ENCODE peak calls at places on chromosomes 16 and 17, in eight cellular contexts. X is body of pancreas; D is effector memory CD4-positive, alpha-beta T cell; Z is CD4-positive, alpha-beta T cell; E is trophoblast cell; N is HL-60; Q is left lung; I is ovary. U is an unnamed sample.

GRCh38 chr17:49861150-49861884 is 13.4 kb upstream of the TAC4 start:
- DNase-seq in X (peak), D (peak), Z (peak), E (peak), N (no peak), Q (no peak), I (peak), U (no peak)

GRCh38 chr17:46264456-46265198 is 30.3 kb upstream of the LRRC37A start:
- DNase-seq in X (no peak), D (peak), Z (peak), E (peak), N (no peak), Q (no peak), I (no peak), U (no peak)

GRCh38 chr17:19346351-19347255 is 15.9 kb downstream of the B9D1 start:
- DNase-seq in X (peak), D (no peak), Z (no peak), E (no peak), N (peak), Q (peak), I (peak), U (peak)

GRCh38 chr16:19890901-19891300 is 6.3 kb upstream of the GPRC5B start:
- DNase-seq in X (no peak), D (no peak), Z (no peak), E (no peak), N (no peak), Q (no peak), I (no peak), U (no peak)

GRCh38 chr16:73432794-73433455 is 385.0 kb upstream of the ZFHX3 start:
- DNase-seq in X (no peak), D (no peak), Z (no peak), E (no peak), N (no peak), Q (no peak), I (no peak), U (peak)

GRCh38 chr16:88888057-88888777 is 21.8 kb upstream of the PABPN1L start:
- DNase-seq in X (no peak), D (no peak), Z (no peak), E (no peak), N (no peak), Q (no peak), I (no peak), U (no peak)

GRCh38 chr17:64118452-64118979 is 11.4 kb downstream of the ERN1 start:
- DNase-seq in X (peak), D (no peak), Z (no peak), E (peak), N (peak), Q (no peak), I (peak), U (no peak)

GRCh38 chr16:4375717-4376116 is 4.1 kb downstream of the VASN start:
- DNase-seq in X (no peak), D (no peak), Z (no peak), E (peak), N (no peak), Q (no peak), I (no peak), U (no peak)

GRCh38 chr17:47776330-47777197 is 43.5 kb downstream of the TBX21 start:
- DNase-seq in X (peak), D (no peak), Z (no peak), E (peak), N (peak), Q (no peak), I (no peak), U (no peak)

GRCh38 chr16:19840524-19841110 is 44.0 kb downstream of the GPRC5B start:
- DNase-seq in X (no peak), D (no peak), Z (no peak), E (no peak), N (no peak), Q (no peak), I (no peak), U (no peak)

GRCh38 chr16:15539197-15539596 is 103.8 kb downstream of the MARF1 start:
- DNase-seq in X (no peak), D (no peak), Z (no peak), E (no peak), N (no peak), Q (no peak), I (no peak), U (no peak)

DNA sequence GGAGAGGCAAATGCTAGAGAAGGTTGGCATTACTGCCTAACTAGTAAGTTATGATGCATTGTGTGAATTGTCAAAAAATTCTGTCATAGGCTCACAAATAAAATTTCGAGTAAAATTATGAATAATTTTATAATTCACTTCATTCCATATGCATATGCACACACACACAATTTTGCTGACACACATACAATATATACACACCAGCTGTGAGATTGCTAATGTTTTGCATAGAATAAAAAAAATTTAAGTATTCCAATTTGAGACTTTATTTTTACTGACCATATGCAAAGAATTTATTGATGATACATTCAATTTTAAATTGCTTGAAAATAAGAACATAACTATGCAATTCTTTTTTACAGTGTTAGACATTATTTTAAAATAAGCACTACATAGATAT is 6.8 kb upstream of the TMEM100 start:
- DNase-seq in X (no peak), D (no peak), Z (no peak), E (no peak), N (no peak), Q (no peak), I (no peak), U (no peak)
- H3K27ac ChIP-seq in X (no peak), D (no peak), Z (no peak), E (no peak), N (no peak), Q (no peak), I (no peak), U (no peak)

GRCh38 chr16:1162701-1163566 is 10.0 kb downstream of the CACNA1H start:
- DNase-seq in X (no peak), D (no peak), Z (no peak), E (no peak), N (no peak), Q (no peak), I (no peak), U (no peak)
- H3K27ac ChIP-seq in X (no peak), D (no peak), Z (no peak), E (no peak), N (no peak), Q (no peak), I (no peak), U (no peak)

DNA sequence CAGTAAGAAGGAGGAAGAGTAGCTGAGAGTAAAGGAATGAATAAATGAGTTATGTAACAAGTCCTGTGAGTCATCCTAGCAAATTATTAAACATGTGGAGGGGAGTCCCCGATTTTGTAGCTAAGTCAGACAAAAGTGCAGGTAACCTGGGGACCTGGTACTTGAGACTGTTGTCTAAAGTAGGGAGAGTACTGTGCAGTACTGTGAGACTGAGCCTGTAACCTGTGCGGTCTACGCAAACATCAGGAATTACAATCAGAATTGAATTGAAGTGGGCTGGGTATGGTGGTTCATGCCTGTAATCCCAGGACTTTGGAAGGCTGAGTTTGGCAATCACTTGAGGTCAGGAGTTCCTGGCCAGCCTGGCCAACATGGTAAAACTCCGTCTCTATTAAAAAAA is 35.7 kb downstream of the IKZF3 start:
- DNase-seq in X (no peak), D (no peak), Z (no peak), E (no peak), N (no peak), Q (no peak), I (no peak), U (no peak)
- H3K27ac ChIP-seq in X (no peak), D (no peak), Z (no peak), E (no peak), N (no peak), Q (no peak), I (no peak), U (no peak)

DNA sequence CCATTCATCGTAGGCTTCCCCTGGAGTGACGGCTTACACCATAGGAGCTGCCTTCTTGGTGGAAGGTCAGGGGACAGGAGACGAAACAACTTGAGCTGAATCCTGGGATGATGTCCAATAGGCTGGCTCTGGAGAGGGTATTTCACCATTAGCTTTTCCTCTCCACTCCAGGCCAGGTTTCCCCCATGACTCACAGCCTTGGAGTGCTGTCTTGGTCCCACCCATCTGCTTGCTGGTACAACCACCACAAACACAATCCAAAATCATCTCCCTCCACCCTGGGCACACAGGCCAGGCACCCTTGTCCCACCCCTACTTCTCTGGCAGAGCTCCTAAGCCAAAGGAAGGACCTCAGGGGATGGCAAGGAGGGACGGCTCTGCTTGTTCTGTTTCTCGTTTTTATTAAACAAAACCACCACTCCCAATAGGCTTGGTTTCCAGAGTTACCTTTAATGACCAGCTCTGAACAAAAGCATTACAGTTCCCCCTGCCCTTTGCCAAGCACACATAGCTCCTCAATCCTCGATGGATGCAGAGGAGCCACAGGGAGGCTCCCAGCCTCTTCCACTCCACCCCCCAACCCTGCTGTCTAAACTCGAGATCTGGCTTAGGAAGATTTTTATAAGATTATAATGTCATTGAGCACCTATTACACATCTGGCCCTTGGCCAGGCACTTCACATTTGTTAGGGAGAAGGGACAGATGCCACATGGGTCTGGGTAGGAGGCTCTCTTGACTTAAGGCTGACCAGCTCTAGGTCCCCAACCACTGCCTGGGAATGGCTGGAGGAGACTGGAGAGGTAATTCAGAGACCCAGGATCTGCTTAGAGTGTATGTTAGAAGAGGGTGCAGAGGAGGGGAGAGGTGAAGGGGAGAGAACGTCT is 13.3 kb downstream of the CAVIN1 start:
- DNase-seq in X (no peak), D (no peak), Z (no peak), E (peak), N (no peak), Q (no peak), I (peak), U (no peak)
- H3K27ac ChIP-seq in X (peak), D (no peak), Z (no peak), E (no peak), N (no peak), Q (peak), I (peak), U (peak)

U was measured in caudate nucleus.